ENCODE peak calls at places on chromosomes 7 and 10, in five cellular contexts. A is CD8-positive, alpha-beta T cell; N is dermis blood vessel endothelial cell; O is B cell; I is retinal pigment epithelial cell. D is an unnamed sample.

GRCh38 chr7:28126047-28127041 is 54.3 kb downstream of the JAZF1 start:
- DNase-seq in N (no peak), I (no peak), A (no peak), O (no peak), D (no peak)

GRCh38 chr10:77949167-77949566 is 22.6 kb upstream of the DLG5 start:
- DNase-seq in N (peak), I (peak), O (no peak), A (no peak), D (no peak)

GRCh38 chr7:155223503-155223902 is 74.2 kb upstream of the INSIG1 start:
- DNase-seq in A (no peak), O (no peak), N (no peak), I (no peak), D (no peak)

GRCh38 chr10:13957856-13958255 is 371.1 kb downstream of the PRPF18 start:
- DNase-seq in O (no peak), N (no peak), A (no peak), I (no peak), D (no peak)

GRCh38 chr7:120407015-120407414 is 134.0 kb downstream of the KCND2 start:
- DNase-seq in A (no peak), O (no peak), N (peak), I (no peak), D (no peak)

GRCh38 chr10:18404530-18404929 is 246.9 kb downstream of the NSUN6 start:
- DNase-seq in I (no peak), A (no peak), O (no peak), N (no peak), D (no peak)

GRCh38 chr7:27095897-27096755 is at the start of gene HOXA1:
- DNase-seq in O (peak), A (peak), I (no peak), N (peak), D (peak)

GRCh38 chr10:13949844-13950542 is 363.2 kb downstream of the PRPF18 start:
- DNase-seq in O (no peak), A (no peak), I (no peak), N (no peak), D (no peak)

GRCh38 chr10:132631348-132631735 is 93.8 kb downstream of the INPP5A start:
- DNase-seq in I (no peak), O (no peak), A (no peak), N (no peak), D (no peak)

GRCh38 chr10:14200645-14201534 is 129.8 kb downstream of the FRMD4A start:
- DNase-seq in O (no peak), I (no peak), A (no peak), N (peak), D (no peak)

GRCh38 chr7:39085590-39086049 is 107.9 kb downstream of the POU6F2 start:
- DNase-seq in I (no peak), A (no peak), N (no peak), O (no peak), D (no peak)

GRCh38 chr7:44284216-44284615 is 41.2 kb downstream of the CAMK2B start:
- DNase-seq in I (no peak), N (no peak), O (no peak), A (no peak), D (peak)

GRCh38 chr10:79203014-79203675 is 134.4 kb downstream of the ZMIZ1 start:
- DNase-seq in O (no peak), N (no peak), I (no peak), A (no peak), D (no peak)

GRCh38 chr10:76324283-76324682 is 892.9 kb downstream of the LRMDA start:
- DNase-seq in O (no peak), I (no peak), N (no peak), A (no peak), D (peak)

D was measured in Peyer's patch.